ENCODE peak calls at places on chromosomes 3 and 15, in six cellular contexts. One of them, this sample, is unnamed.

GRCh38 chr3:31294430-31295149 is 238.1 kb upstream of the STT3B start:
- DNase-seq in GM10248: no peak
- DNase-seq in dorsolateral prefrontal cortex: no peak
- DNase-seq in neural progenitor cell: no peak
- DNase-seq in ovary: no peak
- DNase-seq in pancreas: no peak
- DNase-seq in this sample: no peak

GRCh38 chr15:33341943-33342342 is 31.2 kb downstream of the RYR3 start:
- DNase-seq in GM10248: no peak
- DNase-seq in dorsolateral prefrontal cortex: no peak
- DNase-seq in neural progenitor cell: peak; percentile 13
- DNase-seq in ovary: no peak
- DNase-seq in pancreas: no peak
- DNase-seq in this sample: no peak

GRCh38 chr15:80744826-80745225 is 34.3 kb upstream of the CEMIP start:
- DNase-seq in GM10248: no peak
- DNase-seq in dorsolateral prefrontal cortex: no peak
- DNase-seq in neural progenitor cell: no peak
- DNase-seq in ovary: no peak
- DNase-seq in pancreas: no peak
- DNase-seq in this sample: no peak

GRCh38 chr15:101357885-101358284 is 62.8 kb upstream of the SNRPA1 start:
- DNase-seq in GM10248: no peak
- DNase-seq in dorsolateral prefrontal cortex: no peak
- DNase-seq in neural progenitor cell: no peak
- DNase-seq in ovary: no peak
- DNase-seq in pancreas: no peak
- DNase-seq in this sample: no peak

GRCh38 chr3:183554377-183554776 is 1.1 kb downstream of the KLHL6 start:
- DNase-seq in GM10248: peak; percentile 59
- DNase-seq in dorsolateral prefrontal cortex: no peak
- DNase-seq in neural progenitor cell: no peak
- DNase-seq in ovary: no peak
- DNase-seq in pancreas: no peak
- DNase-seq in this sample: peak; percentile 49

GRCh38 chr15:43134157-43134637 is 811 bp downstream of the TMEM62 start:
- DNase-seq in GM10248: no peak
- DNase-seq in dorsolateral prefrontal cortex: no peak
- DNase-seq in neural progenitor cell: peak; percentile 22
- DNase-seq in ovary: no peak
- DNase-seq in pancreas: no peak
- DNase-seq in this sample: peak; percentile 23

GRCh38 chr15:100997442-100997841 is 78.3 kb downstream of the LRRK1 start:
- DNase-seq in GM10248: no peak
- DNase-seq in dorsolateral prefrontal cortex: no peak
- DNase-seq in neural progenitor cell: no peak
- DNase-seq in ovary: no peak
- DNase-seq in pancreas: no peak
- DNase-seq in this sample: no peak

GRCh38 chr3:138995706-138996105 is 10.4 kb downstream of the PRR23A start:
- DNase-seq in GM10248: no peak
- DNase-seq in dorsolateral prefrontal cortex: no peak
- DNase-seq in neural progenitor cell: no peak
- DNase-seq in ovary: no peak
- DNase-seq in pancreas: no peak
- DNase-seq in this sample: no peak

GRCh38 chr3:99789322-99789721 is 28.3 kb upstream of the CMSS1 start:
- DNase-seq in GM10248: peak; percentile 37
- DNase-seq in dorsolateral prefrontal cortex: no peak
- DNase-seq in neural progenitor cell: peak; percentile 57
- DNase-seq in ovary: no peak
- DNase-seq in pancreas: no peak
- DNase-seq in this sample: peak; percentile 53

GRCh38 chr3:123157598-123158287 is 44.0 kb upstream of the SEC22A start:
- DNase-seq in GM10248: no peak
- DNase-seq in dorsolateral prefrontal cortex: no peak
- DNase-seq in neural progenitor cell: no peak
- DNase-seq in ovary: no peak
- DNase-seq in pancreas: no peak
- DNase-seq in this sample: no peak

GRCh38 chr3:32401541-32402052 is 9.9 kb downstream of the CMTM7 start:
- DNase-seq in GM10248: peak; percentile 65
- DNase-seq in dorsolateral prefrontal cortex: peak; percentile 54
- DNase-seq in neural progenitor cell: peak; percentile 90
- DNase-seq in ovary: peak; percentile 84
- DNase-seq in pancreas: peak; percentile 85
- DNase-seq in this sample: peak; percentile 55

GRCh38 chr3:183807329-183807728 is 18.0 kb downstream of the MAP6D1 start:
- DNase-seq in GM10248: no peak
- DNase-seq in dorsolateral prefrontal cortex: no peak
- DNase-seq in neural progenitor cell: no peak
- DNase-seq in ovary: no peak
- DNase-seq in pancreas: no peak
- DNase-seq in this sample: no peak

GRCh38 chr15:35168464-35168863 is 83.4 kb upstream of the NANOGP8 start:
- DNase-seq in GM10248: no peak
- DNase-seq in dorsolateral prefrontal cortex: no peak
- DNase-seq in neural progenitor cell: no peak
- DNase-seq in ovary: no peak
- DNase-seq in pancreas: no peak
- DNase-seq in this sample: no peak

GRCh38 chr3:37546876-37547275 is 314.8 kb upstream of the CTDSPL start:
- DNase-seq in GM10248: peak; percentile 40
- DNase-seq in dorsolateral prefrontal cortex: no peak
- DNase-seq in neural progenitor cell: peak; percentile 58
- DNase-seq in ovary: no peak
- DNase-seq in pancreas: no peak
- DNase-seq in this sample: peak; percentile 12
- TF ChIP-seq CTCF in GM10248: no peak
- TF ChIP-seq CTCF in dorsolateral prefrontal cortex: peak; percentile 24
- TF ChIP-seq CTCF in neural progenitor cell: peak; percentile 37
- TF ChIP-seq CTCF in ovary: no peak
- TF ChIP-seq CTCF in pancreas: no peak
- TF ChIP-seq CTCF in this sample: no peak

GRCh38 chr3:4978966-4979400 is 254 bp upstream of the BHLHE40 start:
- DNase-seq in GM10248: peak; percentile 90
- DNase-seq in dorsolateral prefrontal cortex: peak; percentile 57
- DNase-seq in neural progenitor cell: peak; percentile 55
- DNase-seq in ovary: peak; percentile 95
- DNase-seq in pancreas: peak; percentile 93
- DNase-seq in this sample: peak; percentile 96

GRCh38 chr3:4977889-4978258 is 1.4 kb upstream of the BHLHE40 start:
- DNase-seq in GM10248: no peak
- DNase-seq in dorsolateral prefrontal cortex: no peak
- DNase-seq in neural progenitor cell: no peak
- DNase-seq in ovary: no peak
- DNase-seq in pancreas: no peak
- DNase-seq in this sample: no peak

GRCh38 chr3:4979401-4980228 is at the start of gene BHLHE40:
- DNase-seq in GM10248: no peak
- DNase-seq in dorsolateral prefrontal cortex: peak; percentile 50
- DNase-seq in neural progenitor cell: peak; percentile 70
- DNase-seq in ovary: no peak
- DNase-seq in pancreas: peak; percentile 94
- DNase-seq in this sample: peak; percentile 51

GRCh38 chr3:4977001-4977888 is 2.0 kb upstream of the BHLHE40 start:
- DNase-seq in GM10248: peak; percentile 75
- DNase-seq in dorsolateral prefrontal cortex: no peak
- DNase-seq in neural progenitor cell: peak; percentile 64
- DNase-seq in ovary: peak; percentile 88
- DNase-seq in pancreas: peak; percentile 82
- DNase-seq in this sample: peak; percentile 95

DNA sequence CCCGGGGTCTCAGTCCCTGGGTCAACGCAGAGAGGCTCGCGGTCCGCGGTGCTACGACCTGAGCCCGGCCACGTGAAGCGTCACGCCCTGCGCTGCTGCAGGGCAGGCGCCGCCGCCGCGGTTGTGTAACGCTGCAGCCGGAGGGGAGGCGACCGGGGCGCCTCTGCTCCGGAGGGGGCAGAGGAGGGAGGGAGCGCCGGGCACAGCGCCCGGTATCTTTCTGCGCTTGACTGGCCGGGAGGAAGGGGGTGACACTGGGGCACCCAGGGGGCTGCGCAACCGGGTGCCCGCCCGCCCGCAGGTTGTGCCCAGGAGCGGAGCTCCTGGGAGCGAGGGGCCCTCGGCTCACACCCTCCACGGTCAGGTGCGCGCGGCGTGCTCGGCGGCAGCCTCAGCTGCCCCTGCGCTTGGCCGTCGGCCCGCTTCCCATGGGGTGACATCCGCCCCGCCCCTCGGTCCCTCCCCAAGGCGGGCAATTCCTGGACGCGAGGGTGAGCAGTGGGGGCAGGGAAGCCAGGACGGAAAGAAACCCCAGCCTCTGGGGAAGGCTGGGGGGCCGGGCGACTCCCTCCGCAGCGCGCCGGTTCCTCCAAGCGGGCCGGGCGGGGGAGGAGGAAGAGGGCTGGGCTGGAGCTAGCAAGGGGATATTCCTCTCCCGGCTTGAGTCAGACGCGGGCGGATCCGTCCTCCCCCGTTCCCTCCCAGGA is 825 bp upstream of the BHLHE40 start:
- DNase-seq in GM10248: peak; percentile 83
- DNase-seq in dorsolateral prefrontal cortex: peak; percentile 53
- DNase-seq in neural progenitor cell: peak; percentile 76
- DNase-seq in ovary: peak; percentile 97
- DNase-seq in pancreas: peak; percentile 97
- DNase-seq in this sample: peak; percentile 95
- TF ChIP-seq CTCF in GM10248: no peak
- TF ChIP-seq CTCF in dorsolateral prefrontal cortex: no peak
- TF ChIP-seq CTCF in neural progenitor cell: no peak
- TF ChIP-seq CTCF in ovary: no peak
- TF ChIP-seq CTCF in pancreas: no peak
- TF ChIP-seq CTCF in this sample: no peak

DNA sequence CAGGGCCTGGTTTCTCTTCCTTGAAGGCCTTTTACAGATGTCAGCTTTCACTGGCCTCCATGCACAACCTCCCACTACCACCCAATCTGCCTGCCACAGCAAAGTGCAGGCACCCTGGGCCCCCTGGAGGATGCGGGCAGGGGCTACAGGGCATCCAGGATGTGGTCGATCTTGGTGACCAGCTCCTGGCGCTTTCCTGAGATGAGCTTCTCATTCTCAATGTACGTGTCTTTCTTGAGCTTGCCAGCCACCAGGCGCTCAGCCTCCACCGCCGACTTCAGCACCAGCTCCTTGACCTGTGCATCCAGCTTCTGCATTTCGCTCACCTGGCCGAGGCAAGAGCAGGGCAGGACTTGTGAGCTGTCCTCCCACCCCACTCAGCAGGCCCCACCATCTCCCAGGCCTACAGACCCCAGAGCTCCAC is 30.3 kb downstream of the RPN1 start:
- DNase-seq in GM10248: no peak
- DNase-seq in dorsolateral prefrontal cortex: no peak
- DNase-seq in neural progenitor cell: no peak
- DNase-seq in ovary: no peak
- DNase-seq in pancreas: no peak
- DNase-seq in this sample: no peak
- TF ChIP-seq CTCF in GM10248: no peak
- TF ChIP-seq CTCF in dorsolateral prefrontal cortex: no peak
- TF ChIP-seq CTCF in neural progenitor cell: no peak
- TF ChIP-seq CTCF in ovary: no peak
- TF ChIP-seq CTCF in pancreas: no peak
- TF ChIP-seq CTCF in this sample: no peak

GRCh38 chr3:126967386-126967785 is 15.5 kb upstream of the PLXNA1 start:
- DNase-seq in GM10248: no peak
- DNase-seq in dorsolateral prefrontal cortex: no peak
- DNase-seq in neural progenitor cell: no peak
- DNase-seq in ovary: no peak
- DNase-seq in pancreas: no peak
- DNase-seq in this sample: no peak
- TF ChIP-seq CTCF in GM10248: no peak
- TF ChIP-seq CTCF in dorsolateral prefrontal cortex: no peak
- TF ChIP-seq CTCF in neural progenitor cell: no peak
- TF ChIP-seq CTCF in ovary: no peak
- TF ChIP-seq CTCF in pancreas: no peak
- TF ChIP-seq CTCF in this sample: no peak

GRCh38 chr15:51634591-51635198 is 12.1 kb upstream of the DMXL2 start:
- DNase-seq in GM10248: no peak
- DNase-seq in dorsolateral prefrontal cortex: no peak
- DNase-seq in neural progenitor cell: no peak
- DNase-seq in ovary: no peak
- DNase-seq in pancreas: no peak
- DNase-seq in this sample: peak; percentile 24
- TF ChIP-seq CTCF in GM10248: no peak
- TF ChIP-seq CTCF in dorsolateral prefrontal cortex: no peak
- TF ChIP-seq CTCF in neural progenitor cell: no peak
- TF ChIP-seq CTCF in ovary: no peak
- TF ChIP-seq CTCF in pancreas: no peak
- TF ChIP-seq CTCF in this sample: no peak

GRCh38 chr3:64358853-64359252 is 133.6 kb upstream of the PRICKLE2 start:
- DNase-seq in GM10248: no peak
- DNase-seq in dorsolateral prefrontal cortex: no peak
- DNase-seq in neural progenitor cell: no peak
- DNase-seq in ovary: no peak
- DNase-seq in pancreas: no peak
- DNase-seq in this sample: peak; percentile 43
- TF ChIP-seq CTCF in GM10248: no peak
- TF ChIP-seq CTCF in dorsolateral prefrontal cortex: no peak
- TF ChIP-seq CTCF in neural progenitor cell: no peak
- TF ChIP-seq CTCF in ovary: no peak
- TF ChIP-seq CTCF in pancreas: no peak
- TF ChIP-seq CTCF in this sample: no peak

DNA sequence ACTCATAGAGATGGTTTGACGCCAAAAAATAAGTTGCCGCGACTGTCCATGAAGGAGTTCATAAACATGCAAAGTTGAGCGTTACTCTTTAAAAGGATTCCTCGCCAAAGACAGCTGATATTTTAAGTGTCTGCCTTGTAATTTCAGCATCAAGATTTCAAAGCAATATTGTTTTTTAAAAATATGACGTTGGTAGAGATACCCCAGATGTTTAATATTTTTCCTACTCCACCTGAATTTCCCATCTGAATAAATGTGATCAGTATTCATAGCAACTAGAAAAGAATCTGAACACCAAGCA is 155.0 kb downstream of the TUSC7 start:
- DNase-seq in GM10248: no peak
- DNase-seq in dorsolateral prefrontal cortex: no peak
- DNase-seq in neural progenitor cell: no peak
- DNase-seq in ovary: no peak
- DNase-seq in pancreas: no peak
- DNase-seq in this sample: no peak
- TF ChIP-seq CTCF in GM10248: no peak
- TF ChIP-seq CTCF in dorsolateral prefrontal cortex: no peak
- TF ChIP-seq CTCF in neural progenitor cell: no peak
- TF ChIP-seq CTCF in ovary: no peak
- TF ChIP-seq CTCF in pancreas: no peak
- TF ChIP-seq CTCF in this sample: no peak

GRCh38 chr3:106814231-106814630 is 563.0 kb upstream of the CCDC54 start:
- DNase-seq in GM10248: no peak
- DNase-seq in dorsolateral prefrontal cortex: no peak
- DNase-seq in neural progenitor cell: no peak
- DNase-seq in ovary: peak; percentile 54
- DNase-seq in pancreas: no peak
- DNase-seq in this sample: no peak
- TF ChIP-seq CTCF in GM10248: no peak
- TF ChIP-seq CTCF in dorsolateral prefrontal cortex: peak; percentile 26
- TF ChIP-seq CTCF in neural progenitor cell: no peak
- TF ChIP-seq CTCF in ovary: no peak
- TF ChIP-seq CTCF in pancreas: no peak
- TF ChIP-seq CTCF in this sample: no peak

This sample was measured in GM12865.